ENCODE peak calls at places on chromosomes 1 and 21, in seven cellular contexts. D, I, M, T, N, U and E are unnamed samples.

GRCh38 chr21:45264919-45265515 is 22.7 kb downstream of the POFUT2 start:
- DNase-seq in U (no peak), D (no peak), T (no peak), N (no peak), I (no peak), M (no peak), E (no peak)

GRCh38 chr1:226519741-226520598 is 28.6 kb upstream of the STUM start:
- DNase-seq in T (no peak), U (no peak), I (no peak), M (no peak), D (no peak), N (no peak), E (no peak)

GRCh38 chr1:241275226-241275625 is 81.8 kb downstream of the RGS7 start:
- DNase-seq in U (no peak), T (no peak), M (no peak), N (no peak), I (no peak), D (no peak), E (no peak)

GRCh38 chr1:202084791-202085681 is 37.7 kb upstream of the GPR37L1 start:
- DNase-seq in M (no peak), D (peak), T (no peak), I (no peak), N (peak), U (no peak), E (peak)

GRCh38 chr1:44650159-44650831 is 24.0 kb downstream of the TMEM53 start:
- DNase-seq in M (no peak), N (peak), T (no peak), I (no peak), D (no peak), U (no peak), E (no peak)

GRCh38 chr21:35438643-35439404 is 389.7 kb upstream of the RUNX1 start:
- DNase-seq in M (no peak), D (no peak), N (no peak), T (no peak), U (peak), I (no peak), E (peak)

GRCh38 chr1:24362982-24363614 is 43.9 kb downstream of the GRHL3 start:
- DNase-seq in N (no peak), D (no peak), I (no peak), U (peak), M (peak), T (no peak), E (no peak)

GRCh38 chr21:41705546-41706262 is 61.1 kb downstream of the RIPK4 start:
- DNase-seq in U (no peak), N (no peak), M (no peak), I (no peak), T (no peak), D (no peak), E (no peak)

GRCh38 chr1:159898527-159898926 is 1.4 kb downstream of the CFAP45 start:
- DNase-seq in D (no peak), U (no peak), N (no peak), M (no peak), T (no peak), I (no peak), E (no peak)

GRCh38 chr1:243271990-243272389 is 16.1 kb downstream of the SDCCAG8 start:
- DNase-seq in I (no peak), M (no peak), T (no peak), D (no peak), U (no peak), N (no peak), E (no peak)

GRCh38 chr21:35168702-35169101 is 119.6 kb upstream of the RUNX1 start:
- DNase-seq in T (no peak), M (peak), U (peak), I (no peak), N (no peak), D (no peak), E (no peak)

GRCh38 chr21:15293251-15293650 is 228.5 kb upstream of the NRIP1 start:
- DNase-seq in T (no peak), D (no peak), N (no peak), U (peak), M (peak), I (no peak), E (peak)

GRCh38 chr1:41799723-41800122 is 119.0 kb downstream of the HIVEP3 start:
- DNase-seq in N (no peak), I (no peak), U (peak), M (no peak), T (no peak), D (no peak), E (no peak)

GRCh38 chr1:57079454-57080157 is 113.8 kb upstream of the C8B start:
- DNase-seq in M (no peak), U (no peak), N (no peak), T (no peak), I (no peak), D (no peak), E (no peak)

GRCh38 chr1:197510691-197511378 is 242.8 kb downstream of the CRB1 start:
- DNase-seq in D (no peak), N (no peak), M (no peak), T (no peak), I (no peak), U (no peak), E (no peak)

GRCh38 chr21:28256420-28256831 is 736.3 kb downstream of the LTN1 start:
- DNase-seq in I (no peak), U (no peak), M (peak), N (no peak), D (no peak), T (no peak), E (no peak)

GRCh38 chr1:61182049-61182448 is 99.7 kb downstream of the NFIA start:
- DNase-seq in U (peak), I (no peak), T (no peak), M (peak), D (no peak), N (no peak), E (peak)

GRCh38 chr1:41764608-41765007 is 154.1 kb downstream of the HIVEP3 start:
- DNase-seq in N (no peak), M (no peak), U (no peak), T (no peak), I (no peak), D (no peak), E (no peak)